ENCODE peak calls at places on chromosomes 2 and 18, in nine cellular contexts. L is ovary, M is suprapubic skin, V is tibial nerve, H is IMR-90, D is sigmoid colon, W is A549, X is transverse colon, C is uterus. E is an unnamed sample. For H3K9me3, the result is how much of the 10 kb centered on the place peaks cover.

GRCh38 chr18:10530852-10531251 is 5.0 kb downstream of the NAPG start:
- DNase-seq in D (no peak), W (no peak), H (no peak), C (no peak), V (no peak), M (no peak), L (no peak), X (no peak), E (no peak)

GRCh38 chr2:63434597-63434996 is 153.7 kb downstream of the WDPCP start:
- DNase-seq in H (no peak), X (no peak), M (no peak), W (no peak), V (no peak), C (no peak), D (no peak), L (no peak), E (no peak)

GRCh38 chr2:36597003-36597531 is 901 bp downstream of the FEZ2 start:
- DNase-seq in C (no peak), M (no peak), D (no peak), X (no peak), W (no peak), L (no peak), V (no peak), H (no peak), E (no peak)

GRCh38 chr18:49019446-49020045 is 68.8 kb upstream of the SMAD7 start:
- DNase-seq in D (no peak), W (no peak), H (peak), X (no peak), V (no peak), C (no peak), M (no peak), L (no peak), E (peak)

GRCh38 chr18:31176531-31176930 is 13.9 kb upstream of the DSC1 start:
- DNase-seq in D (no peak), C (no peak), W (peak), H (peak), X (no peak), M (no peak), V (no peak), L (no peak), E (no peak)

GRCh38 chr18:48893559-48894265 is 57.1 kb downstream of the SMAD7 start:
- DNase-seq in M (peak), H (no peak), D (peak), W (no peak), C (no peak), V (no peak), X (peak), L (no peak), E (no peak)

GRCh38 chr2:142914507-142915313 is 37.2 kb downstream of the KYNU start:
- DNase-seq in D (no peak), H (no peak), C (no peak), M (no peak), L (no peak), X (no peak), V (no peak), W (no peak), E (no peak)

GRCh38 chr2:42359304-42359749 is 1.7 kb downstream of the COX7A2L start:
- DNase-seq in W (no peak), C (no peak), D (no peak), H (peak), L (no peak), M (no peak), X (no peak), V (no peak), E (no peak)

GRCh38 chr2:38345323-38346038 is 31.6 kb downstream of the ATL2 start:
- DNase-seq in L (no peak), C (no peak), D (no peak), V (no peak), M (no peak), H (no peak), W (no peak), X (no peak), E (no peak)

GRCh38 chr2:158766524-158766923 is 28.6 kb upstream of the DAPL1 start:
- DNase-seq in W (no peak), V (no peak), M (no peak), H (no peak), C (no peak), X (no peak), D (no peak), L (no peak), E (no peak)

GRCh38 chr2:105539331-105539730 is 140.5 kb upstream of the FHL2 start:
- DNase-seq in D (no peak), X (no peak), L (no peak), W (no peak), V (no peak), C (no peak), H (no peak), M (no peak), E (peak)

GRCh38 chr2:10910625-10911024 is 1.1 kb upstream of the KCNF1 start:
- DNase-seq in D (peak), L (no peak), C (no peak), V (no peak), H (no peak), W (no peak), X (no peak), M (no peak), E (no peak)

GRCh38 chr18:73254564-73254963 is 386.8 kb upstream of the NETO1 start:
- DNase-seq in C (no peak), D (no peak), M (no peak), W (no peak), V (no peak), H (no peak), L (no peak), X (no peak), E (no peak)

GRCh38 chr2:45470531-45470930 is 140.5 kb downstream of the SRBD1 start:
- DNase-seq in D (no peak), H (no peak), M (no peak), W (no peak), V (no peak), C (no peak), X (no peak), L (no peak), E (no peak)

GRCh38 chr2:216596986-216597509 is 36.2 kb upstream of the IGFBP2 start:
- DNase-seq in X (no peak), L (no peak), D (no peak), V (no peak), H (no peak), M (no peak), W (no peak), C (no peak), E (no peak)

GRCh38 chr2:238287702-238288649 is at the start of gene PER2:
- DNase-seq in X (peak), V (no peak), D (peak), W (peak), M (peak), C (peak), H (peak), L (peak), E (no peak)

GRCh38 chr2:152637251-152637650 is 80.0 kb downstream of the PRPF40A start:
- DNase-seq in H (no peak), M (no peak), D (no peak), W (no peak), V (no peak), C (no peak), L (no peak), X (no peak), E (no peak)

GRCh38 chr2:135149251-135149650 is 97.2 kb downstream of the RAB3GAP1 start:
- DNase-seq in W (no peak), V (no peak), L (no peak), M (no peak), H (peak), D (no peak), C (no peak), X (no peak), E (no peak)

GRCh38 chr18:61546598-61546997 is 213.4 kb downstream of the CDH20 start:
- DNase-seq in V (no peak), M (no peak), W (no peak), C (no peak), D (no peak), X (no peak), L (no peak), H (peak), E (no peak)

GRCh38 chr2:38214209-38214717 is 138.3 kb upstream of the CYP1B1 start:
- DNase-seq in H (no peak), D (no peak), C (no peak), L (no peak), X (no peak), M (no peak), V (no peak), W (no peak), E (no peak)

GRCh38 chr2:191899442-191899841 is 52.6 kb upstream of the CAVIN2 start:
- DNase-seq in X (no peak), D (no peak), V (no peak), W (peak), M (no peak), H (peak), C (peak), L (no peak), E (no peak)

GRCh38 chr18:3655637-3656050 is 205.7 kb downstream of the TGIF1 start:
- DNase-seq in C (no peak), L (no peak), H (no peak), X (no peak), D (no peak), V (no peak), W (no peak), M (no peak), E (no peak)

GRCh38 chr2:39631715-39632114 is 34.0 kb upstream of the TMEM178A start:
- DNase-seq in L (no peak), M (no peak), H (peak), C (no peak), D (no peak), X (no peak), V (no peak), W (peak), E (no peak)

GRCh38 chr2:6237261-6237660 is 545.1 kb downstream of the SOX11 start:
- DNase-seq in W (no peak), V (no peak), H (no peak), C (no peak), D (no peak), M (no peak), X (no peak), L (no peak), E (no peak)

GRCh38 chr2:102796337-102796736 is 34.5 kb downstream of the TMEM182 start:
- DNase-seq in C (no peak), H (no peak), W (no peak), L (no peak), D (no peak), X (no peak), M (no peak), V (no peak), E (no peak)

GRCh38 chr18:56517181-56517580 is 121.2 kb downstream of the TXNL1 start:
- DNase-seq in D (no peak), L (no peak), C (peak), X (no peak), V (no peak), M (no peak), H (no peak), W (no peak), E (no peak)

GRCh38 chr18:70705831-70706416 is 417.1 kb downstream of the SOCS6 start:
- DNase-seq in D (no peak), W (no peak), X (no peak), M (no peak), C (no peak), L (no peak), V (no peak), H (no peak), E (no peak)

GRCh38 chr18:46916551-46917107 is 678 bp downstream of the PIAS2 start:
- DNase-seq in W (peak), V (no peak), H (peak), X (no peak), M (peak), L (no peak), C (peak), D (no peak), E (no peak)

GRCh38 chr2:60657673-60658072 is 98.4 kb upstream of the PAPOLG start:
- DNase-seq in M (no peak), X (no peak), C (no peak), V (no peak), L (no peak), H (no peak), W (no peak), D (no peak), E (no peak)

GRCh38 chr2:9644021-9644420 is 13.2 kb upstream of the YWHAQ start:
- DNase-seq in M (no peak), V (no peak), L (no peak), X (no peak), D (no peak), W (no peak), H (no peak), C (no peak), E (no peak)

GRCh38 chr2:174949988-174950687 is 55.0 kb downstream of the CHN1 start:
- DNase-seq in D (no peak), X (no peak), W (no peak), V (no peak), L (no peak), M (no peak), H (no peak), C (no peak), E (no peak)

GRCh38 chr18:46387426-46388131 is 269.4 kb downstream of the LOXHD1 start:
- DNase-seq in M (no peak), L (no peak), C (no peak), D (no peak), X (no peak), H (no peak), W (no peak), V (no peak), E (no peak)

GRCh38 chr2:136058262-136058661 is 59.7 kb downstream of the CXCR4 start:
- DNase-seq in D (no peak), W (no peak), M (no peak), V (no peak), L (no peak), H (no peak), X (no peak), C (no peak), E (no peak)

GRCh38 chr2:176156959-176157498 is at the start of gene HOXD3:
- DNase-seq in X (no peak), L (no peak), V (no peak), D (no peak), M (no peak), H (no peak), W (no peak), C (no peak), E (no peak)

GRCh38 chr2:225010804-225011203 is 31.5 kb downstream of the DOCK10 start:
- DNase-seq in L (no peak), H (peak), D (no peak), X (no peak), W (peak), M (no peak), V (no peak), C (no peak), E (no peak)

GRCh38 chr2:130807659-130808385 is 28.9 kb upstream of the ARHGEF4 start:
- DNase-seq in L (no peak), X (peak), D (no peak), W (no peak), V (no peak), M (no peak), H (no peak), C (no peak), E (peak)

GRCh38 chr2:81872043-81872442 is 1567.5 kb upstream of the LRRTM1 start:
- DNase-seq in W (no peak), D (no peak), C (no peak), L (no peak), X (no peak), M (no peak), V (no peak), H (no peak), E (no peak)

GRCh38 chr2:240526521-240526920 is 31.3 kb downstream of the ANKMY1 start:
- DNase-seq in D (no peak), L (no peak), H (no peak), V (no peak), X (no peak), W (no peak), M (no peak), C (no peak), E (no peak)
- H3K9me3 ChIP-seq in D (under half), L (under half), H (under half), V (under half), X (under half), W (half or more), M (under half), C (under half), E (under half)

GRCh38 chr2:109214651-109215371 is 85.8 kb downstream of the SH3RF3 start:
- DNase-seq in X (no peak), M (no peak), W (no peak), C (no peak), H (no peak), D (peak), L (no peak), V (no peak), E (no peak)
- TF ChIP-seq CTCF in X (no peak), M (no peak), W (no peak), C (no peak), H (no peak), D (no peak), L (no peak), V (no peak), E (no peak)

DNA sequence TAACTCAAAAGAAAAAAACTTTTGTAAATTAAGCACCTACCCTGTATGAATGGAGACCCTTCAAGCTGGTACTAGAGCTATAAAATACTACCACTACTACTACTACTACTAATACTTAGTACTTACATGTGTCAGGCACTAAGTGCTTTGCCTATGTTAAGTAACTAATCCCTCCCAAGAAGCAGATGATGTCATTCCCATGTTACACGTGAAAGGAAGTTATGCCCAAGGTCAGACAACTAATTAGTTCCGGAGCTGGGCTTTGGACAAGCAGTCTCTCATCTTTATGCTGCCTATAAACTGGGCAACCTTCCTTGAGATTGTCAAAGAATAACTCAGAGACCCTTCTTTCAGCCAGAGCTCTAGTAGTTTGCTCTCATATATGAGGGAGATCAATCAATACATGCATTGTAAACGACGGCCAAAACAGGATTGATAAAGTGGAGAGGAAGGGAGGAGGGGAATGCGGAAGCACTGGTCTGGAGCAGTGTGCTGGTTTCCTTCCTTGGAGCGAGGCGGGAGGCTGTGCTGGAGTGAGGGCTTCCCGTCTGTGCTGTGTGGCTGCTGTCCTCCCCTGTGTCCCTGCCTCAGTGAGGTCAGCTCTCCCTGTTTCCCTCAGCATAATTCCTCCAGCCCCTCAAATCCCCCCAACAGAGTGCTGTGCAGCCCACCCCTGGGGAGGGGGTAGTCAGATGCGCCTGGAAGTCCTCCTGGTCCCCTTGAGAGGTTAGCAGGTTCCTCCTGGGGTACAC is 13.7 kb upstream of the ATP6V1B1 start:
- DNase-seq in W (no peak), D (no peak), C (no peak), H (peak), L (no peak), X (no peak), M (no peak), V (no peak), E (no peak)
- TF ChIP-seq POLR2A in W (no peak), D (no peak), C (no peak), H (no peak), L (no peak), X (no peak), M (no peak), V (no peak), E (no peak)

GRCh38 chr18:43507842-43508481 is 230.7 kb upstream of the SYT4 start:
- DNase-seq in C (no peak), X (no peak), H (no peak), W (no peak), V (no peak), D (no peak), L (no peak), M (no peak), E (no peak)
- H3K9me3 ChIP-seq in C (under half), X (under half), H (under half), W (under half), V (under half), D (under half), L (under half), M (under half), E (under half)

GRCh38 chr2:100906131-100906530 is 86.2 kb downstream of the NPAS2 start:
- DNase-seq in C (no peak), W (no peak), L (no peak), H (no peak), D (no peak), V (no peak), M (no peak), X (no peak), E (no peak)

GRCh38 chr2:100903534-100904258 is 83.8 kb downstream of the NPAS2 start:
- DNase-seq in M (no peak), L (no peak), V (no peak), D (no peak), W (peak), C (no peak), H (peak), X (no peak), E (no peak)

GRCh38 chr2:100905132-100905805 is 85.3 kb downstream of the NPAS2 start:
- DNase-seq in X (no peak), D (no peak), C (no peak), W (no peak), M (no peak), V (no peak), L (no peak), H (no peak), E (no peak)

GRCh38 chr2:100900156-100900795 is 80.3 kb downstream of the NPAS2 start:
- DNase-seq in V (no peak), C (no peak), L (no peak), D (no peak), H (peak), M (no peak), X (no peak), W (no peak), E (no peak)

DNA sequence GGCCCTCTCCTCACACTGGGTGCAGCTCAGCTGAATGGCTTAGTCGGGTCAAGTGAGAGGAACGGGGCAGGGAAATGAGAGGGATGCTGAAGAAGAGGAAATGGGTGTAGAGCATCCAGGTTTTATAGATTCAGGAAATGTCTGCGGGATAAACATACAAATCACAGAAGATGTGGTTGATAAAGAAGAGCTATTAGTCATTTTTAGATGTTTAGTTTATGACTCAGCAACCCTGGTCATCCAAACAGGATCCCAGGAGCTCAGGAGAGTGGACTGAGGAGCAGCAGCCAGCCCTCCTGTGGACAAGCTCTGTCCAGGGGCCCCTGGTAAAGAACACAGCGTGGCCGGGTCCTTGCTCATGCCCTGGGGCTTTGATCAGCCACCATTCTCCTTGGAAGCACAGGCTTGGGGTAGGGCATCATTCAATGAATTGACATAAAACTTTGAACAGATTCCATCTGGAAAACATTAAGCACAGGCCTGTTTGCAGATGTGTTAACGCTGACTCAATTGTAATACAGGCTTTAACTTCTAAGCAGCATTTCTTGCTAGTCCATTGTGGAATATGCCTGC is 83.0 kb downstream of the NPAS2 start:
- DNase-seq in X (no peak), H (peak), V (no peak), D (no peak), M (no peak), W (peak), L (no peak), C (peak), E (no peak)
- TF ChIP-seq CTCF in X (no peak), H (peak), V (no peak), D (no peak), M (peak), W (no peak), L (no peak), C (no peak), E (peak)

GRCh38 chr2:196639180-196640030 is at the start of gene CCDC150:
- DNase-seq in X (peak), C (peak), V (peak), W (peak), M (peak), L (peak), H (peak), D (peak), E (peak)
- TF ChIP-seq POLR2A in X (no peak), C (no peak), V (no peak), W (peak), M (no peak), L (no peak), H (peak), D (no peak), E (no peak)

DNA sequence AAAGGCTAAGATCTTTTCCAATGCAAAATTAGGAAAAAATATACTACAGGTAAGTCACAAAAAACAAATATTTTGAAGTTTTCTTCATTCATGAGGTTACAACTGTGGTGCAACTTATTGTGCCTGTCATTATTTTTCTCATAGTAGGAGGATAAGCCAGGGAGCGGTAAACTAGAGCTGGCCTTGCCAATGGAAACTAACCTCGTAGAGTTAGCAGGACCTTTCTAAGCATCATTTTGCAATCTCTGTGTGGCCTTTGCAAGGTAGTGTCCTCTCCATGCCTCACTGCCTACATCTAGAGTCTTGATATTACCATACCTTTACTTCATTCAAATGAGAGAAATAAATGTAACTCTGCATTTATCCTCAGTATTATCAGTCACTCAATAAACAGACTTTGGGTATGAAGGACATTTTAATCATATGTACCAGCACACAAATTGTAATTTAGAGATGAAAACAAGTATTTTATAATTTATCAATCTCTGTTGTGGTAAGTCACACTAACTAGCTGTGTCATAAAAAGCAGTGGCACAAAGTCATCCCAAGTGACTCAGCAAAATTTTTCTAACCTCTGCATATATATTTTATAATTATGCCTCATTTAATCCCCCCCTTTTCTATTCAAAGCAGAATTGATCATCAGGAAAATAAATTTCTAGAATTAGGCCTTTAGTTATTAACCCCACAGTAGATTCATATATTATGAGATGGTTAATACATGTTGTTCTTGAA is 47.0 kb downstream of the LANCL1 start:
- DNase-seq in H (no peak), V (no peak), L (no peak), D (no peak), M (no peak), C (no peak), W (no peak), X (no peak), E (no peak)
- H3K9me3 ChIP-seq in H (under half), V (under half), L (under half), D (under half), M (under half), C (under half), W (under half), X (under half), E (under half)